ENCODE peak calls at places on chromosomes 3 and 15, in four cellular contexts. A is IMR-90, P is H1, H is mesendoderm. N is an unnamed sample. For H3K36me3, the result is how much of the 10 kb centered on the place peaks cover.

GRCh38 chr3:38474928-38475605 is 21.1 kb upstream of the EXOG start:
- DNase-seq in A (no peak), P (no peak), H (no peak), N (no peak)

GRCh38 chr3:192422321-192422997 is 304.9 kb downstream of the FGF12 start:
- DNase-seq in A (no peak), H (no peak), P (no peak), N (no peak)

GRCh38 chr3:42975955-42976354 is 3.2 kb upstream of the GASK1A start:
- DNase-seq in H (no peak), P (no peak), A (no peak), N (no peak)

GRCh38 chr15:51137024-51137423 is 42.3 kb upstream of the TNFAIP8L3 start:
- DNase-seq in A (no peak), P (no peak), H (no peak), N (no peak)

GRCh38 chr3:186938716-186939115 is 8.4 kb downstream of the ST6GAL1 start:
- DNase-seq in P (no peak), A (peak), H (no peak), N (no peak)

GRCh38 chr3:104360038-104360437 is 1006.7 kb upstream of the ALCAM start:
- DNase-seq in H (no peak), P (no peak), A (no peak), N (no peak)

GRCh38 chr3:157175678-157176077 is 15.7 kb upstream of the CCNL1 start:
- DNase-seq in P (no peak), A (no peak), H (peak), N (no peak)

GRCh38 chr15:78047631-78048409 is 29.7 kb downstream of the TBC1D2B start:
- DNase-seq in H (no peak), P (no peak), A (peak), N (no peak)

GRCh38 chr3:123618768-123619484 is 34.1 kb upstream of the HACD2 start:
- DNase-seq in A (peak), P (no peak), H (no peak), N (no peak)

GRCh38 chr15:55546718-55547117 is 38.7 kb upstream of the DNAAF4 start:
- DNase-seq in P (no peak), A (peak), H (no peak), N (no peak)

GRCh38 chr3:75001330-75001729 is 386.9 kb upstream of the CNTN3 start:
- DNase-seq in A (peak), P (no peak), H (peak), N (no peak)

GRCh38 chr3:52471371-52472238 is 16.2 kb downstream of the NISCH start:
- DNase-seq in A (peak), P (peak), H (peak), N (no peak)

GRCh38 chr15:43219929-43220886 is 610 bp downstream of the EPB42 start:
- DNase-seq in H (no peak), P (no peak), A (no peak), N (no peak)

GRCh38 chr15:49605588-49605987 is 15.0 kb downstream of the FAM227B start:
- DNase-seq in P (no peak), A (no peak), H (no peak), N (no peak)

GRCh38 chr15:67813104-67813634 is 12.1 kb upstream of the SKOR1 start:
- DNase-seq in A (no peak), P (no peak), H (no peak), N (no peak)

GRCh38 chr3:177554900-177555759 is 357.8 kb upstream of the TBL1XR1 start:
- DNase-seq in H (peak), A (peak), P (no peak), N (no peak)

GRCh38 chr3:37608061-37608702 is 253.5 kb upstream of the CTDSPL start:
- DNase-seq in H (no peak), P (no peak), A (no peak), N (no peak)

GRCh38 chr3:123870033-123870432 is 14.1 kb downstream of the MYLK start:
- DNase-seq in P (no peak), H (no peak), A (peak), N (no peak)

DNA sequence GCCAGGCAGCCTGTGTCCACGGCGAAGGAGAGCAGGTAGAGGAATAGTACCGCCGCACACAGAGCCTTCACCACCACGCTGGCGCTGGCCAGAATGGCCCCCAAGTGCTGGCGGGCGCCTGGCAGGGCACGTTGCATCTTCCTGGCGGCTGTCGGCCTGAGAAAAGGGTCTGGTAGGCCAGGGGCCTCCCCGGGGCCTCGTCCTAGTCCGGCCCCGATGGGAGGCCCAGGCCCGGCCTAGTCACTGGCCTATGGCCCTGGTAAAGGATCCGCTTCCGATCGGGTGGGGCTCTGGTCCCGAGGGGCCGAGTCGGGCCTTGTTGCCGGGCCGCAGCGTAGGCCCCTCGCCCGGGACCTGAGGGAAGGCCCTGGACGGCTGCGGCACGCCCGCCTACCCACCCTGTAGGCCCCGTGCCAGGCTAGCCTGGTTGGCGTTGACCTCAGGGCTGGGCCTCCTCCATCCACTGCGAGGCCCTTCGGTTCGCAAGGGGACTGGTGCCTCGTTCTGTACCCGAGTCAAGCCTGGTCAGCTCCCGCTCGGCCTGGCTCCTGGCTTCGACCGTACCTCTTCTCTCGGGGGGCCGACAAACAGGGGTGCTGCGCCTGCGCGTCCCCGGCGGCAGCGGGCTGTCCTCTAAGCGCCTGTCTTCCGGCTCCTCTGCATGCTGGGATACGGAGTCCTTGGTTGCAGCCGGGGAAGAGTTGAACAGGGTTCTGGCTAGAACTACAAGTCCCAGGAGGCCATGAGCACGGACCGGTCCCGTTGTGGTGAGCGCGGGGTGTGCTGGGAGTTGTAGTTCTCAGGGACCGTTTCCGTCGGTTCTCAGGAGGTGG is at the start of gene TMEM115:
- DNase-seq in P (peak), A (peak), H (peak), N (peak)
- H3K4ac ChIP-seq in P (peak), A (peak), H (peak), N (peak)

DNA sequence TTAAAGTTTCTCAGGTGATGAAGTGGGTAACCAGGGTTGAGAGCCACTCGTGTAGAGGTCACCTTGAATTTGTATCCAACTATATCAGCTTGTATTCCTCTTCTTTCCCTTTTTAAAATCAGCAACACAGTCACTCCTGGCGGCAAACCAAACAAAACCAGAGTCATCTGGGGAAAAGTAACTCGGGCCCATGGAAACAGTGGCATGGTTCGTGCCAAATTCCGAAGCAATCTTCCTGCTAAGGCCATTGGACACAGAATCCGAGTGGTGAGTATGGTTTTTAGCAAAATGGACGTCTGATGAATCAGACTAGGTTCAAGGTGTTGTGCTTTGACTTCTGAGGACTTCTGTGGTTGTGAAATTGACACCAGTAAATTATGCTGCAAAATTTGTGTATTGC is 3.9 kb downstream of the RPL35A start:
- DNase-seq in P (no peak), H (no peak), A (peak), N (no peak)
- H3K36me3 ChIP-seq in P (under half), H (under half), A (under half), N (under half)

GRCh38 chr15:28955160-28955502 is 69.4 kb downstream of the APBA2 start:
- DNase-seq in A (peak), H (no peak), P (peak), N (no peak)

GRCh38 chr15:28952666-28953491 is 67.1 kb downstream of the APBA2 start:
- DNase-seq in H (no peak), A (no peak), P (peak), N (no peak)

GRCh38 chr15:28953573-28954195 is 67.9 kb downstream of the APBA2 start:
- DNase-seq in A (no peak), P (no peak), H (no peak), N (no peak)

GRCh38 chr15:28955686-28956421 is 70.1 kb downstream of the APBA2 start:
- DNase-seq in H (no peak), P (peak), A (peak), N (no peak)

DNA sequence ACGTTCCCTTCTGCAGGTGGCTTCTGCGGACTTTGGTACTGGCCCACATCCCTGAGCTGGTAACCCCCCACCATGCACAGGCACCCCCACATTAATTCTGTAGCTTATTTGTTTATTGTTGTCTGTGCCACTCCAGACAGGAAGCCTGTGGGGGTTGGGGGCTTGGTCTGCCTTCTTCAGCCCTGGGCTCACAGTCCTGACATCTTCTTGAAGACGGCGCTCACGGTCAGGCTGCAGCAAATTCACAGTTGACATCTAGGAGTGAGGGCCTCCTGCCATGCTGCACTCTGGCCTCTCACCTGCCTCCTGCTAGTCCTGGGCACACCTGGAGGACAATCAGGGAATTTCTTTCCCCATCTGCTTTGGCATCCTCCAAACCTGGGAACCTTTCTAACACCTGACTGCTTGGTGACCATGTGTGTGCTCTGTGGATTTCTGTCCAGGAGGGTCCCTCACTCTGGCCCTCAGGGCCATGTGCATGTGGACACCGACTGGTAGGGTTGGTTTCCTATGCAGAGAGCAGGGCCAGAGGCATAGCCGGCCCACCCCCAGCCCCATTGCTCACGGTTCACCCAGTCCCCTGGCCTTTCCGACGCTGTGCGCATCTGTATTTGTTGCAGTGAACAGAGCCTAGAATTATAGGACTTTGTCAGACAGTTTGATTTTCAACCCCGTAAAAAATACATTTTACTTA is 68.8 kb downstream of the APBA2 start:
- DNase-seq in P (peak), A (no peak), H (no peak), N (no peak)
- H3K4ac ChIP-seq in P (no peak), A (no peak), H (no peak), N (no peak)

DNA sequence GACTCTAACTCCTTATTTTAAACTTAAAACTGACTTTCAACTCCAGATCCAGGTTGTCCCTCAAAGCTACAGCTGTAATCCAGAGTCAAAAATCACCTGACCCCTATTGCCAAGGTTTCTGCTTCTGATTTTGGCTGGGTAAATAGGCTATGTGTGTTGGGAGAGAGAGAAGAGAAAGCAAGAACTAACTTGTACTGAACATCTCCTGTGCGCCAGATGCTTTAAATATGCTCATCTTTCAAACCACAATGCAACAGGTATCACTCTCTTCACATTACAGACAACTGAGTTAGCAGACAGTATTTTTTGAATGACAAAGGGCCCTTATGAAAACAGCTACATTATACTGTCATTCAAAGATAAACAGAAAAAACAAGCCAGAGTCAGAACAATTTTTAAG is 7.0 kb downstream of the WWTR1 start:
- DNase-seq in H (no peak), A (no peak), P (no peak), N (no peak)
- H3K36me3 ChIP-seq in H (under half), A (under half), P (under half), N (under half)

DNA sequence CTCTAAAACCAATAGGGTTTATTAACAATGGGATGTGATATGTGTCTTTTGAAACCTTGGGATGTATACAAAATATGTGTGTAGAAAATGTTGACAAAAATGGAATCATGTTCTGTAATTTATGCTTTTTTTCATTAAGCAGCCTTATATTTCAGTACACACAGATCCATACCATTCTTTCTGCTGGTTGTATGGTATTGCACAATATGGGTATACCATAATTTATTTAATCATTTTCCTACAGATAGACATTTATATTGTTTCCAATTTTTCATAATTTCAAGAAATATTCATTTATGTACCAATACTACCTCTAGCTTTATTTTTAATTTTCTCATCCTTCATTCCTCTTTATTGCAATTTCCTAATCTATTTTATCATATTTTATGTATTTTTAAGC is 83.5 kb downstream of the NEK10 start:
- DNase-seq in H (no peak), P (no peak), A (no peak), N (no peak)
- H3K4ac ChIP-seq in H (no peak), P (no peak), A (no peak), N (no peak)

DNA sequence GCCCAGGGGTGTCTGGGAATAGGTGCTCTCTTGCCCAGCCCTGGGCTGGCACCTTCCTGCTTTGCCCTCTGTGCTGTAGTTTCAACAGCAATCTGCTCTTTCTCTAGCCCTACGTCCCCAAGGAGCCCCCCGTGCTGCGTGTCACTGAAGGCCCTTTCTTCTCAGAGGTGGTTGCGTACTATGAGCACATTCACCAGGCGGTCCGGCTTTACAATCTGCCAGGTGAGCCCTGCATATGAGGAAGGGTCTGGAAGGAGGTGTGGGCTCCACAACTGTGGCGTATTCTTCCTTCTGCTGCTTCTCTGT is 9.6 kb downstream of the MAN2A2 start:
- DNase-seq in H (no peak), P (no peak), A (no peak), N (no peak)
- H3K36me3 ChIP-seq in H (under half), P (under half), A (under half), N (half or more)

DNA sequence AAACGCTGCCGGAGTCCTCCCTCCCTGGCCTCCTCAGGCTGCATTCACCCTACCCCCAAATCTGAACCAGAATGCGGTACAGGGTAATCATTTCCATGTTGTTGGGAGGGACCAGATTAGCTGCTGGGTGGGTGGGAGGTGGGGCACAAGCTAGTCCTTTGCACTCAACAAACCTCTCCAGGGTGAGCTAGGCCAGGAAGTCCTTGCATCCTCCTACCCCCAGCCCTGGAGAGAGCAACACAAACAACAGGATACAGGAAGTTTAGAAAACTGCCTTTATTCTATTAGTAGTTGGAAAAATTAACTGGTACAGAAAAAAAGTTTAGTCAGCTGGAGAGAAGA is 702 bp upstream of the GPX1 start:
- DNase-seq in H (no peak), A (no peak), P (no peak), N (no peak)
- H3K4ac ChIP-seq in H (peak), A (peak), P (peak), N (no peak)

GRCh38 chr15:92123848-92124631 is 269.6 kb upstream of the ST8SIA2 start:
- DNase-seq in P (no peak), A (no peak), H (peak), N (no peak)

GRCh38 chr15:92124669-92125068 is 269.0 kb upstream of the ST8SIA2 start:
- DNase-seq in A (no peak), P (no peak), H (no peak), N (no peak)

GRCh38 chr15:92130244-92130643 is 263.4 kb upstream of the ST8SIA2 start:
- DNase-seq in P (no peak), H (no peak), A (no peak), N (no peak)

GRCh38 chr15:92130906-92131305 is 262.8 kb upstream of the ST8SIA2 start:
- DNase-seq in H (no peak), P (no peak), A (no peak), N (no peak)

GRCh38 chr15:92128788-92129187 is 264.9 kb upstream of the ST8SIA2 start:
- DNase-seq in A (no peak), P (no peak), H (no peak), N (no peak)
- H3K36me3 ChIP-seq in A (under half), P (under half), H (under half), N (under half)

GRCh38 chr3:32876920-32877319 is 59.1 kb downstream of the TRIM71 start:
- DNase-seq in A (no peak), P (no peak), H (no peak), N (no peak)
- H3K4ac ChIP-seq in A (no peak), P (no peak), H (no peak), N (no peak)